ENCODE peak calls at places on chromosomes 7 and 10, in six cellular contexts. J is GM23248, S is GM23338, O is PC-9, C is HepG2, G is hepatocyte. L is an unnamed sample.

GRCh38 chr10:90028312-90028711 is 326.9 kb downstream of the KIF20B start:
- DNase-seq in O (no peak), J (no peak), G (no peak), S (no peak), C (no peak), L (no peak)

GRCh38 chr10:119041332-119041731 is 11.8 kb downstream of the NANOS1 start:
- DNase-seq in O (no peak), J (no peak), S (no peak), G (no peak), C (no peak), L (no peak)

GRCh38 chr10:22278441-22278782 is 37.8 kb upstream of the COMMD3 start:
- DNase-seq in G (no peak), J (no peak), O (no peak), C (no peak), S (peak; percentile 2), L (no peak)

GRCh38 chr7:33853361-33854062 is 51.8 kb upstream of the BMPER start:
- DNase-seq in J (peak; percentile 96), C (no peak), G (no peak), S (no peak), O (no peak), L (no peak)

GRCh38 chr10:42367532-42368230 is 270.7 kb downstream of the ZNF33B start:
- DNase-seq in J (peak; percentile 39), C (no peak), S (peak; percentile 93), O (peak; percentile 91), G (no peak), L (no peak)

GRCh38 chr10:3045471-3046209 is 21.7 kb upstream of the PFKP start:
- DNase-seq in S (peak; percentile 68), C (peak; percentile 27), G (peak; percentile 68), J (peak; percentile 88), O (peak; percentile 86), L (peak; percentile 77)

GRCh38 chr7:130708001-130708400 is 21.7 kb upstream of the TSGA13 start:
- DNase-seq in C (no peak), O (no peak), J (no peak), S (no peak), G (no peak), L (no peak)

GRCh38 chr7:115995701-115996100 is 34.9 kb downstream of the TFEC start:
- DNase-seq in O (no peak), C (no peak), S (no peak), J (no peak), G (no peak), L (no peak)

GRCh38 chr7:158094671-158095256 is 492.9 kb downstream of the PTPRN2 start:
- DNase-seq in O (no peak), S (peak; percentile 1), G (no peak), C (no peak), J (no peak), L (no peak)

GRCh38 chr10:79137404-79137803 is 68.6 kb downstream of the ZMIZ1 start:
- DNase-seq in J (no peak), S (no peak), C (no peak), O (no peak), G (no peak), L (no peak)

GRCh38 chr10:124878457-124878739 is 63.5 kb upstream of the ZRANB1 start:
- DNase-seq in S (no peak), O (no peak), G (no peak), C (no peak), J (no peak), L (no peak)

GRCh38 chr7:124919841-124920240 is 9.8 kb downstream of the POT1 start:
- DNase-seq in C (no peak), G (no peak), S (no peak), O (no peak), J (no peak), L (no peak)

GRCh38 chr7:73329861-73330581 is 2.1 kb downstream of the FKBP6 start:
- DNase-seq in C (no peak), O (no peak), G (peak; percentile 35), S (no peak), J (peak; percentile 36), L (no peak)

GRCh38 chr7:78779788-78780187 is 673.7 kb downstream of the MAGI2 start:
- DNase-seq in O (no peak), C (no peak), G (no peak), S (peak; percentile 42), J (no peak), L (no peak)
- TF ChIP-seq EZH2 in O (no peak), C (no peak), G (no peak), S (no peak), J (no peak), L (no peak)

GRCh38 chr10:1521741-1522140 is 215.6 kb downstream of the ADARB2 start:
- DNase-seq in J (no peak), O (no peak), C (no peak), S (no peak), G (no peak), L (no peak)
- TF ChIP-seq EZH2 in J (no peak), O (no peak), C (no peak), S (no peak), G (no peak), L (no peak)

DNA sequence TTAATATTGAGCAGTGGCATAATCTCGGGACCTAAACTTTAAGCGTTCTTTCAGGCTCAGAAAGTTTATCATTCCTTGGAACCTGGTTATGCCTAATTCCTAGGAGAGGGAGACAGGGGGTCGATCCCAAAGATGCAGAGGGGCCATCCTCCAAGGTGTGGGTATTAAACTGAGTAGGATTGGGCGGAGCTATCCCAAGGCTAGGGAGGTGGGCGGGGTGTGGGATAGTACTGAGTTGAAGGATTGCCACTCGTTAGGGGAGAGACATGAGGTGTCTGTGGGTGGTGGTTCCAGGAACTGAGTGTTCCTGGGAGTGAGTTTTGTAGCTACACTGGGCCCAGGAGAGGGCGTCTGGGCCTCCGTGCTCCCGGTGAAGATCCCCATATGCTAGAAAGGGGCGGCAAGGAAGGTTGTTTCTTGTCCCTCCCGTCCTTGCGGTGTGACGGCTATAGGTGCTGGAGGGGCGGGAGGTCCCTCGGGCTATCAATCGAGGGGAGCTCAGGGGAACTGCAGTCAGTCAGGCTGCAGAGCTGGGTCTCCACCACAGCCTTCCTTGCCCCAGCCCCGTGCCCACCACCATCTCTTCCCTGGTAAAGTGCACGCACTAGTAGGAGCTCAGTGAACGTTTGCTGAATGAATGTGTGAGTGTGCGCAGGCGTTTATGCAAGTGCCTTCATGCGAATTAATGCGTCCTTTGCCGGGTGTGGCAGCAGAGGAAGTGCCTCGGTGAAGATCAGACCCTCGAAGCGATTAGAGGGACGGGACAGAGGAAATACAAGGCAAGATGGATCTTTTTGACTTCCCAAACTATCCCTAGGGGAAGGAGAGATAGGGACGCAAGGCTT is 3.0 kb upstream of the HMX2 start:
- DNase-seq in C (no peak), S (peak; percentile 67), G (no peak), J (peak; percentile 21), O (no peak), L (peak; percentile 55)
- TF ChIP-seq EZH2 in C (peak; percentile 69), S (peak; percentile 94), G (peak; percentile 78), J (peak; percentile 89), O (no peak), L (peak; percentile 51)

GRCh38 chr7:45563804-45564461 is 10.2 kb upstream of the ADCY1 start:
- DNase-seq in G (no peak), S (no peak), J (no peak), O (no peak), C (no peak), L (no peak)
- TF ChIP-seq EZH2 in G (no peak), S (no peak), J (no peak), O (no peak), C (peak; percentile 51), L (no peak)

GRCh38 chr7:101172005-101172853 is 6.9 kb upstream of the VGF start:
- DNase-seq in G (no peak), C (no peak), J (no peak), S (peak; percentile 87), O (no peak), L (peak; percentile 62)
- TF ChIP-seq EZH2 in G (peak; percentile 82), C (peak; percentile 94), J (no peak), S (peak; percentile 51), O (no peak), L (peak; percentile 87)

GRCh38 chr10:98141484-98142073 is 7.1 kb downstream of the R3HCC1L start:
- DNase-seq in O (no peak), C (no peak), G (no peak), S (no peak), J (no peak), L (no peak)
- TF ChIP-seq EZH2 in O (no peak), C (no peak), G (no peak), S (no peak), J (no peak), L (no peak)

DNA sequence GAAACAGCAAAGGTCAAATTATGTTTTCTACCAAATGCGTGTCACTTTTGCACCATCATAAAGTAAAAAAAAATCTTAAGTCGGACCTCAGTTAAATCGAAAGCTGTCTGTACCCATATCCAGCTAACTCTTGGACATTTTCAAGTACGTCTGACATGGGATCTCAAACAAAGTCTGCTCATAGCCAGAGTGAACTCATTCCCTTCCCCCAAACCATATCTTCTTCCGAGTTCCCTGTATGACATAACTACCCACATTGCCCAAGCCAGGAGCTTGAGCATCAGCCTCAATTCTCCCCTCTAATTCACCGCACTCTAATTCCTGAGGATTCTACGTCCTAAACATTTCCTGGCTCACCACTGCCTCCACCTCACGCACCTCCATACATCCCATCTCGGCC is 44.8 kb upstream of the TARP start:
- DNase-seq in C (no peak), O (no peak), J (no peak), G (no peak), S (no peak), L (no peak)
- TF ChIP-seq EZH2 in C (no peak), O (no peak), J (no peak), G (no peak), S (no peak), L (no peak)

L was measured in neural progenitor cell.